ENCODE peak calls at places on chromosomes 12 and 14, in five cellular contexts. One of them, this sample, is unnamed.

GRCh38 chr14:104865069-104865630 is at the start of gene CEP170B:
- DNase-seq in NCI-H748 treated with DMSO at 0.1 percent for 48 hours: no peak
- DNase-seq in posterior cingulate gyrus: no peak
- DNase-seq in fibroblast of lung: peak; percentile 28
- DNase-seq in NCI-H146: peak; percentile 69
- DNase-seq in this sample: peak; percentile 44

GRCh38 chr12:25924535-25925001 is 33.9 kb upstream of the RASSF8 start:
- DNase-seq in NCI-H748 treated with DMSO at 0.1 percent for 48 hours: no peak
- DNase-seq in posterior cingulate gyrus: no peak
- DNase-seq in fibroblast of lung: no peak
- DNase-seq in NCI-H146: no peak
- DNase-seq in this sample: peak; percentile 83

GRCh38 chr14:100730530-100730929 is 3.8 kb downstream of the DLK1 start:
- DNase-seq in NCI-H748 treated with DMSO at 0.1 percent for 48 hours: no peak
- DNase-seq in posterior cingulate gyrus: no peak
- DNase-seq in fibroblast of lung: no peak
- DNase-seq in NCI-H146: no peak
- DNase-seq in this sample: no peak

GRCh38 chr14:93525691-93526451 is 95.1 kb downstream of the UNC79 start:
- DNase-seq in NCI-H748 treated with DMSO at 0.1 percent for 48 hours: no peak
- DNase-seq in posterior cingulate gyrus: no peak
- DNase-seq in fibroblast of lung: peak; percentile 72
- DNase-seq in NCI-H146: no peak
- DNase-seq in this sample: no peak

GRCh38 chr14:37399517-37399916 is 195.5 kb downstream of the FOXA1 start:
- DNase-seq in NCI-H748 treated with DMSO at 0.1 percent for 48 hours: peak; percentile 65
- DNase-seq in posterior cingulate gyrus: no peak
- DNase-seq in fibroblast of lung: no peak
- DNase-seq in NCI-H146: no peak
- DNase-seq in this sample: no peak

GRCh38 chr14:99234366-99234765 is 37.6 kb downstream of the BCL11B start:
- DNase-seq in NCI-H748 treated with DMSO at 0.1 percent for 48 hours: no peak
- DNase-seq in posterior cingulate gyrus: no peak
- DNase-seq in fibroblast of lung: no peak
- DNase-seq in NCI-H146: no peak
- DNase-seq in this sample: no peak

GRCh38 chr12:18629916-18630315 is 107.9 kb downstream of the PLCZ1 start:
- DNase-seq in NCI-H748 treated with DMSO at 0.1 percent for 48 hours: no peak
- DNase-seq in posterior cingulate gyrus: no peak
- DNase-seq in fibroblast of lung: peak; percentile 9
- DNase-seq in NCI-H146: no peak
- DNase-seq in this sample: no peak

GRCh38 chr14:91817566-91818325 is 49.6 kb downstream of the TC2N start:
- DNase-seq in NCI-H748 treated with DMSO at 0.1 percent for 48 hours: no peak
- DNase-seq in posterior cingulate gyrus: no peak
- DNase-seq in fibroblast of lung: no peak
- DNase-seq in NCI-H146: no peak
- DNase-seq in this sample: no peak

This sample was measured in EL.